ENCODE peak calls at places on chromosomes 1 and 21, in six cellular contexts. One of them, this sample, is unnamed.

GRCh38 chr1:42013881-42014470 is 95.3 kb upstream of the HIVEP3 start:
- DNase-seq in mucosa of descending colon: no peak
- DNase-seq in dorsolateral prefrontal cortex: peak
- DNase-seq in colonic mucosa: no peak
- DNase-seq in suprapubic skin: no peak
- DNase-seq in transverse colon: no peak
- DNase-seq in this sample: no peak

GRCh38 chr21:30216041-30216723 is at the start of gene CLDN8:
- DNase-seq in colonic mucosa: peak
- DNase-seq in mucosa of descending colon: peak
- DNase-seq in suprapubic skin: no peak
- DNase-seq in dorsolateral prefrontal cortex: no peak
- DNase-seq in transverse colon: peak
- DNase-seq in this sample: no peak

GRCh38 chr1:228742535-228742934 is 7.3 kb downstream of the RHOU start:
- DNase-seq in suprapubic skin: no peak
- DNase-seq in colonic mucosa: no peak
- DNase-seq in mucosa of descending colon: no peak
- DNase-seq in dorsolateral prefrontal cortex: no peak
- DNase-seq in transverse colon: no peak
- DNase-seq in this sample: no peak

GRCh38 chr1:24908591-24909259 is 21.4 kb downstream of the RUNX3 start:
- DNase-seq in dorsolateral prefrontal cortex: no peak
- DNase-seq in colonic mucosa: no peak
- DNase-seq in mucosa of descending colon: peak
- DNase-seq in suprapubic skin: no peak
- DNase-seq in transverse colon: no peak
- DNase-seq in this sample: no peak

GRCh38 chr1:31866450-31866801 is 50.6 kb upstream of the SPOCD1 start:
- DNase-seq in suprapubic skin: no peak
- DNase-seq in mucosa of descending colon: no peak
- DNase-seq in transverse colon: no peak
- DNase-seq in dorsolateral prefrontal cortex: no peak
- DNase-seq in colonic mucosa: no peak
- DNase-seq in this sample: no peak

GRCh38 chr1:20867847-20868246 is 80.7 kb upstream of the HP1BP3 start:
- DNase-seq in mucosa of descending colon: no peak
- DNase-seq in dorsolateral prefrontal cortex: no peak
- DNase-seq in colonic mucosa: no peak
- DNase-seq in transverse colon: no peak
- DNase-seq in suprapubic skin: no peak
- DNase-seq in this sample: peak

GRCh38 chr1:116375884-116376733 is 3.1 kb downstream of the ATP1A1 start:
- DNase-seq in colonic mucosa: peak
- DNase-seq in transverse colon: peak
- DNase-seq in mucosa of descending colon: peak
- DNase-seq in dorsolateral prefrontal cortex: peak
- DNase-seq in suprapubic skin: peak
- DNase-seq in this sample: no peak

GRCh38 chr21:16193758-16194606 is 464.2 kb downstream of the USP25 start:
- DNase-seq in transverse colon: peak
- DNase-seq in suprapubic skin: peak
- DNase-seq in mucosa of descending colon: no peak
- DNase-seq in colonic mucosa: peak
- DNase-seq in dorsolateral prefrontal cortex: peak
- DNase-seq in this sample: peak

GRCh38 chr1:56065729-56066128 is 513.6 kb downstream of the PLPP3 start:
- DNase-seq in dorsolateral prefrontal cortex: no peak
- DNase-seq in mucosa of descending colon: no peak
- DNase-seq in suprapubic skin: no peak
- DNase-seq in colonic mucosa: no peak
- DNase-seq in transverse colon: no peak
- DNase-seq in this sample: no peak

GRCh38 chr1:5725406-5725805 is 266.8 kb downstream of the NPHP4 start:
- DNase-seq in suprapubic skin: peak
- DNase-seq in mucosa of descending colon: no peak
- DNase-seq in colonic mucosa: no peak
- DNase-seq in transverse colon: no peak
- DNase-seq in dorsolateral prefrontal cortex: no peak
- DNase-seq in this sample: no peak

GRCh38 chr1:230517786-230518185 is 91.7 kb upstream of the PGBD5 start:
- DNase-seq in mucosa of descending colon: no peak
- DNase-seq in transverse colon: no peak
- DNase-seq in suprapubic skin: no peak
- DNase-seq in dorsolateral prefrontal cortex: peak
- DNase-seq in colonic mucosa: no peak
- DNase-seq in this sample: no peak

GRCh38 chr1:151992345-151993083 is 1.1 kb downstream of the S100A10 start:
- DNase-seq in transverse colon: peak
- DNase-seq in dorsolateral prefrontal cortex: no peak
- DNase-seq in colonic mucosa: peak
- DNase-seq in suprapubic skin: peak
- DNase-seq in mucosa of descending colon: peak
- DNase-seq in this sample: peak

GRCh38 chr1:205567716-205568115 is 63.2 kb downstream of the CDK18 start:
- DNase-seq in colonic mucosa: peak
- DNase-seq in suprapubic skin: peak
- DNase-seq in transverse colon: peak
- DNase-seq in mucosa of descending colon: no peak
- DNase-seq in dorsolateral prefrontal cortex: no peak
- DNase-seq in this sample: no peak

GRCh38 chr21:34280389-34280795 is 83.4 kb upstream of the KCNE2 start:
- DNase-seq in transverse colon: peak
- DNase-seq in suprapubic skin: peak
- DNase-seq in mucosa of descending colon: no peak
- DNase-seq in dorsolateral prefrontal cortex: no peak
- DNase-seq in colonic mucosa: peak
- DNase-seq in this sample: no peak

GRCh38 chr1:185450123-185450788 is 133.2 kb upstream of the IVNS1ABP start:
- DNase-seq in colonic mucosa: peak
- DNase-seq in transverse colon: peak
- DNase-seq in suprapubic skin: no peak
- DNase-seq in dorsolateral prefrontal cortex: no peak
- DNase-seq in mucosa of descending colon: no peak
- DNase-seq in this sample: no peak

GRCh38 chr1:233675394-233675793 is 61.5 kb downstream of the KCNK1 start:
- DNase-seq in mucosa of descending colon: no peak
- DNase-seq in dorsolateral prefrontal cortex: no peak
- DNase-seq in transverse colon: no peak
- DNase-seq in suprapubic skin: no peak
- DNase-seq in colonic mucosa: no peak
- DNase-seq in this sample: no peak

GRCh38 chr1:246793331-246793890 is 69.2 kb downstream of the SCCPDH start:
- DNase-seq in mucosa of descending colon: no peak
- DNase-seq in transverse colon: no peak
- DNase-seq in colonic mucosa: no peak
- DNase-seq in suprapubic skin: no peak
- DNase-seq in dorsolateral prefrontal cortex: no peak
- DNase-seq in this sample: no peak

GRCh38 chr1:3501856-3502665 is 47.6 kb downstream of the ARHGEF16 start:
- DNase-seq in colonic mucosa: peak
- DNase-seq in suprapubic skin: peak
- DNase-seq in mucosa of descending colon: peak
- DNase-seq in dorsolateral prefrontal cortex: no peak
- DNase-seq in transverse colon: peak
- DNase-seq in this sample: no peak

DNA sequence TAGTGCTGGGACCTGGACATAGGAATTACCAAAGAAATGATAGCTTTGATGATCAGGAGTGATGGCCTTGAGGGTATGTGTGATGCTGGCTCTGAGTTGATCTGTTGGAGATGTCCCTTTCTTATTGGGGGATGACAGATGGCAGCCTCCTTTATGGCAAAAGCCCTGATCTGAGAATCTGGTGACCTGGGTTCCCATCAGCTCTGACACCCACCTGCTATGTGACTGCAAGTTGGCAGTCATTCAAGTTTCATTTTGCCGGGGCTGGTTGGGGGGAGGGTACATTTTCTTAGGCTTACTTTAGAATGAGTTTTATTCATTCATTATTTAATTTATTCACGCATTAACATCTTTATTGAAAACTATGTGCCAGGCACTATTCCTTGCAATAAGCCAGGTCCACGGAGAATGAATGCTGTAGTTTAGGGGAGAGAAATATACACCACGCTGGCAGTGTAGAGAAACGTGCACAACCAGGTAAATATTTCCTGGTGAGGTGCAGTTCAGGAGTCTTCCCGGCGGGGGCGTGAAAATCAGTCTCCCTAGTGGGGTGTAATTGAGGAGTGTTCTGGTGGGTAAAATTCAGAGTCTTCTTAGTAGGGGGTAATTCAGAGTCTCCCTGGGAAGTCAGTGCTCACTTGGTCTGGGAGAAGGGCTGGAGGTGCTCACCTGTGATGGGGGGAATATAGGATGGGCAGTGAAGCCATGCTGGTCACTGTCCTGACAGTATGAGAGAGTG is 401.3 kb downstream of the CAMTA1 start:
- DNase-seq in colonic mucosa: no peak
- DNase-seq in suprapubic skin: no peak
- DNase-seq in mucosa of descending colon: no peak
- DNase-seq in dorsolateral prefrontal cortex: no peak
- DNase-seq in transverse colon: no peak
- DNase-seq in this sample: no peak
- TF ChIP-seq CTCF in colonic mucosa: no peak
- TF ChIP-seq CTCF in suprapubic skin: no peak
- TF ChIP-seq CTCF in mucosa of descending colon: no peak
- TF ChIP-seq CTCF in dorsolateral prefrontal cortex: no peak
- TF ChIP-seq CTCF in transverse colon: no peak
- TF ChIP-seq CTCF in this sample: no peak

DNA sequence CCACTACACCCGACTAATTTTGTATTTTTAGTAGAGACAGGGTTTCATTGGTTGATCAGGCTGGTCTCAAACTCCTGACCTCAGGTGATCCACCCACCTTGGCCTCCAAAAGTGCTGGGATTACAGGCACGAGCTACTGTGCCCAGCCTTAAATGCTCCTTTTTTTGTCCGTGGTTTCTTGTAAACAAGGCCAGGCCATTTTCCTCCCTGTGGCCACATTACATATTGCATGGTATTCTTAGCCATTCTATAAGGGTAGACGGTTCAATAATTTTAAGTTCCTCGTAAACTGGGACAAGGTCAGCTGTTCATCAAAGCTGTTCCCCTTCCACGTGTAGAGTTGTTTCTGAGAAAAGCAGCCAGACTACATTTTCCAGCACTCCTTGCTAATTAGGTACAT is 10.3 kb upstream of the LUZP1 start:
- DNase-seq in suprapubic skin: no peak
- DNase-seq in colonic mucosa: no peak
- DNase-seq in transverse colon: no peak
- DNase-seq in mucosa of descending colon: no peak
- DNase-seq in dorsolateral prefrontal cortex: no peak
- DNase-seq in this sample: no peak
- TF ChIP-seq CTCF in suprapubic skin: peak
- TF ChIP-seq CTCF in colonic mucosa: peak
- TF ChIP-seq CTCF in transverse colon: peak
- TF ChIP-seq CTCF in mucosa of descending colon: no peak
- TF ChIP-seq CTCF in dorsolateral prefrontal cortex: no peak
- TF ChIP-seq CTCF in this sample: peak

DNA sequence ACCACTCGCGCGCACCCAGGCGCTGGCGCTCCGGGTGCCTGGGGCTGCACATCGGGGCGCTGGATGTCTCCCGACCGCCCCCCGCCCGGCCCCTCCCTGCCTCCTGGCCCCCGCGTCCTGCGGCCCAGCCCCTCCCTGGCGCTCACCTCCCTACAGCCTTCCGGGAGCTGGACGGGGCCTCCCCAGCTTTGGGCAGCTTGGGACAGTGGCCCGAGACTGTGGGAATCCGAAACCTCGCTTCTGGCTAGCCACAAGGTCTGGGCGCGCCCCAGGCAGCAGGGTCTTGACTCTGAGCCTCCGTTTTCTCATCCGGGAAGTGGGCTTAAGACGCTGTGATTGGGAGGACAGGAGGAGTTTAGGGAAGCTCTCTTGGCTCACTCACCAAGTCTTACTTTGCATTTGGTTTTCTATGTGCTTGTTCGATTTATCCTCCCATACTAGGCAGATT is 713 bp upstream of the WNT4 start:
- DNase-seq in mucosa of descending colon: peak
- DNase-seq in colonic mucosa: no peak
- DNase-seq in suprapubic skin: no peak
- DNase-seq in dorsolateral prefrontal cortex: no peak
- DNase-seq in transverse colon: no peak
- DNase-seq in this sample: no peak
- TF ChIP-seq CTCF in mucosa of descending colon: no peak
- TF ChIP-seq CTCF in colonic mucosa: no peak
- TF ChIP-seq CTCF in suprapubic skin: no peak
- TF ChIP-seq CTCF in dorsolateral prefrontal cortex: no peak
- TF ChIP-seq CTCF in transverse colon: no peak
- TF ChIP-seq CTCF in this sample: no peak

GRCh38 chr1:156766288-156767100 is 841 bp upstream of the PRCC start:
- DNase-seq in suprapubic skin: peak
- DNase-seq in dorsolateral prefrontal cortex: no peak
- DNase-seq in transverse colon: no peak
- DNase-seq in mucosa of descending colon: peak
- DNase-seq in colonic mucosa: peak
- DNase-seq in this sample: no peak

GRCh38 chr1:156767879-156768608 is 709 bp downstream of the PRCC start:
- DNase-seq in mucosa of descending colon: peak
- DNase-seq in transverse colon: peak
- DNase-seq in dorsolateral prefrontal cortex: no peak
- DNase-seq in colonic mucosa: peak
- DNase-seq in suprapubic skin: peak
- DNase-seq in this sample: no peak

GRCh38 chr1:156768610-156769295 is 1.4 kb downstream of the PRCC start:
- DNase-seq in suprapubic skin: no peak
- DNase-seq in colonic mucosa: no peak
- DNase-seq in transverse colon: no peak
- DNase-seq in mucosa of descending colon: no peak
- DNase-seq in dorsolateral prefrontal cortex: no peak
- DNase-seq in this sample: no peak

GRCh38 chr1:156765664-156766063 is 1.7 kb upstream of the PRCC start:
- DNase-seq in suprapubic skin: peak
- DNase-seq in colonic mucosa: no peak
- DNase-seq in dorsolateral prefrontal cortex: no peak
- DNase-seq in mucosa of descending colon: no peak
- DNase-seq in transverse colon: no peak
- DNase-seq in this sample: no peak

DNA sequence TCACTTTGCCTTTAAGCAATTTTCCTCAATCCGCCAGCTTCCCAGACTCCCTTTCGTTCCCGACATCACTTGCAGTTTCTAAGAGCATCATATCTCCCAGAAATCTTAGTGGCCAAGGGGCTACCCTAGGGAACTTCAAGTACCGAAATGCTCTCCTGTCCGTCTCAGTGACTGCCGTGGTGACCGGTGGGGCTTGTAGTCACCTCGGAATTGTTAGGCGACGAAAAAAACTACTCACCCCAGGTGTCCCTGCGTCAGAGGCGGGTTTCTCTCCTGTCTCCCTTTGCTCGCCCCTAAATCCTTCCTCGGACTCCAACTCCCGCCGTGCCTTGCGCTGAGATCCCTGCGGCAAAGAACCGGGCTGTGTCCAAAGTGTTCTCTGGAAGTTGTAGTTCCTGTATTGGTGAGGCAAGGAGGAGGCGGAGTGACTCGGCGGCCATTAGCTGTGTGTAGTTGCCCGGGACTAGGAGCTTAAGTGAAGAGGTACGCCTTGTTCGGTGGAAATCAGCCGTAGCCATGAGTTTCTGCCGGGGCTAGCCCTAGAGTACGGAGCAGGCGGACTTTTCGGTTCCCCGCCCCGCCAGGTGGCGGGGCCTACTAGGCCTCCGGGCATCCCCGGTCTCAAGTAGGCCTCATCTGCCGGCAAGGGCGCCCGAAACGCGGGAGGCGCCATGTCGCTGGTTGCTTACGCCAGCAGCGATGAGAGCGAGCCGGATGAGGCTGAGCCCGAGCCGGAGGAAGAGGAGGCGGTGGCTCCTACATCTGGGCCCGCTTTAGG is at the start of gene PRCC:
- DNase-seq in colonic mucosa: peak
- DNase-seq in transverse colon: peak
- DNase-seq in mucosa of descending colon: peak
- DNase-seq in dorsolateral prefrontal cortex: peak
- DNase-seq in suprapubic skin: peak
- DNase-seq in this sample: peak
- TF ChIP-seq CTCF in colonic mucosa: no peak
- TF ChIP-seq CTCF in transverse colon: no peak
- TF ChIP-seq CTCF in mucosa of descending colon: no peak
- TF ChIP-seq CTCF in dorsolateral prefrontal cortex: no peak
- TF ChIP-seq CTCF in suprapubic skin: no peak
- TF ChIP-seq CTCF in this sample: no peak